ENCODE peak calls at places on chromosomes 6 and 20, in seven cellular contexts. J is NCI-H2081; H is kidney tubule cell; O is activated CD8-positive, alpha-beta memory T cell treated with anti-CD3 and anti-CD28 coated beads for 4 hours; S is H4; L is K562; Y is fibroblast of the aortic adventitia. U is an unnamed sample.

GRCh38 chr6:143555071-143555492 is 43.6 kb upstream of the FUCA2 start:
- DNase-seq in O (no peak), J (no peak), S (no peak), H (no peak), Y (no peak), L (peak), U (no peak)

GRCh38 chr6:84417261-84417660 is 189.8 kb upstream of the CEP162 start:
- DNase-seq in J (no peak), S (no peak), Y (peak), L (no peak), O (no peak), H (no peak), U (no peak)

GRCh38 chr20:64038579-64039292 is 2.8 kb downstream of the C20orf204 start:
- DNase-seq in O (peak), Y (peak), J (peak), H (peak), S (peak), L (peak), U (peak)

GRCh38 chr20:44973053-44973452 is 6.7 kb downstream of the STK4 start:
- DNase-seq in L (no peak), S (no peak), O (no peak), H (no peak), J (no peak), Y (no peak), U (no peak)

GRCh38 chr6:30129818-30130679 is 5.9 kb upstream of the TRIM40 start:
- DNase-seq in S (peak), H (no peak), L (no peak), J (no peak), O (no peak), Y (no peak), U (no peak)

GRCh38 chr20:11338506-11339306 is 579.0 kb upstream of the BTBD3 start:
- DNase-seq in L (no peak), Y (peak), O (no peak), S (no peak), J (no peak), H (peak), U (no peak)

GRCh38 chr6:135842618-135843392 is 8.7 kb upstream of the PDE7B start:
- DNase-seq in H (no peak), Y (no peak), L (no peak), J (no peak), O (no peak), S (no peak), U (no peak)

GRCh38 chr6:54992789-54993188 is 146.2 kb downstream of the FAM83B start:
- DNase-seq in Y (peak), S (peak), H (peak), L (no peak), J (no peak), O (no peak), U (no peak)

GRCh38 chr6:150373260-150373701 is 4.5 kb downstream of the IYD start:
- DNase-seq in J (no peak), O (no peak), L (no peak), Y (peak), H (peak), S (no peak), U (no peak)

GRCh38 chr20:40449144-40449543 is 239.9 kb downstream of the MAFB start:
- DNase-seq in L (no peak), Y (no peak), S (no peak), J (no peak), O (no peak), H (no peak), U (no peak)